ENCODE peak calls at places on chromosomes 5 and 9, in six cellular contexts. I is stimulated activated CD8-positive, alpha-beta memory T cell treated with anti-CD3 and anti-CD28 coated beads, Interleukin-4, amount 100 ng/mL, for 48 hours; P is naive thymus-derived CD8-positive, alpha-beta T cell; B is activated CD8-positive, alpha-beta memory T cell treated with anti-CD3 and anti-CD28 coated beads for 4 hours; M is glutamatergic neuron; S is IMR-90. O is an unnamed sample.

GRCh38 chr9:134894136-134894860 is 13.7 kb downstream of the FCN2 start:
- DNase-seq in M (no peak), P (no peak), B (no peak), I (peak), S (no peak), O (no peak)

GRCh38 chr5:68041293-68041692 is 174.3 kb upstream of the PIK3R1 start:
- DNase-seq in P (no peak), I (no peak), S (no peak), B (no peak), M (no peak), O (peak)

GRCh38 chr5:178207183-178207916 is 3.0 kb downstream of the HNRNPAB start:
- DNase-seq in S (peak), I (no peak), B (no peak), M (no peak), P (no peak), O (no peak)

GRCh38 chr9:119026120-119026519 is 343.1 kb downstream of the BRINP1 start:
- DNase-seq in M (no peak), S (no peak), P (no peak), I (no peak), B (no peak), O (no peak)

GRCh38 chr9:99822596-99823391 is 1.1 kb downstream of the NR4A3 start:
- DNase-seq in I (peak), P (peak), B (no peak), S (peak), M (peak), O (peak)

GRCh38 chr9:89419978-89420394 is 77.9 kb downstream of the SEMA4D start:
- DNase-seq in B (no peak), S (no peak), P (peak), I (peak), M (no peak), O (no peak)

GRCh38 chr5:83026930-83027687 is 50.1 kb downstream of the TMEM167A start:
- DNase-seq in P (no peak), S (peak), M (no peak), B (no peak), I (no peak), O (peak)

GRCh38 chr9:3875371-3876132 is 349.8 kb upstream of the RFX3 start:
- DNase-seq in M (no peak), I (no peak), S (peak), B (no peak), P (no peak), O (no peak)

GRCh38 chr9:132857601-132858342 is 20.3 kb downstream of the AK8 start:
- DNase-seq in M (peak), I (no peak), B (no peak), S (peak), P (no peak), O (no peak)